ENCODE peak calls at places on chromosomes 16 and 17, in ten cellular contexts. One of them, this sample, is unnamed.

GRCh38 chr16:15899538-15900100 is 11.2 kb upstream of the CEP20 start:
- DNase-seq in OCI-LY7: no peak
- DNase-seq in mammary epithelial cell: peak; percentile 98
- DNase-seq in heart right ventricle: no peak
- DNase-seq in AG04450: peak; percentile 66
- DNase-seq in breast epithelium: peak; percentile 59
- DNase-seq in IMR-90: peak; percentile 89
- DNase-seq in psoas muscle: no peak
- DNase-seq in thoracic aorta: no peak
- DNase-seq in adrenal gland: peak; percentile 73
- DNase-seq in this sample: peak; percentile 45

GRCh38 chr17:78583091-78583490 is 5.9 kb upstream of the DNAH17 start:
- DNase-seq in thoracic aorta: no peak
- DNase-seq in heart right ventricle: no peak
- DNase-seq in AG04450: no peak
- DNase-seq in psoas muscle: no peak
- DNase-seq in IMR-90: no peak
- DNase-seq in breast epithelium: no peak
- DNase-seq in OCI-LY7: peak; percentile 30
- DNase-seq in adrenal gland: no peak
- DNase-seq in mammary epithelial cell: no peak
- DNase-seq in this sample: no peak

GRCh38 chr17:27463235-27463677 is 7.0 kb downstream of the KSR1 start:
- DNase-seq in mammary epithelial cell: no peak
- DNase-seq in OCI-LY7: peak; percentile 9
- DNase-seq in psoas muscle: no peak
- DNase-seq in heart right ventricle: no peak
- DNase-seq in adrenal gland: no peak
- DNase-seq in AG04450: no peak
- DNase-seq in IMR-90: no peak
- DNase-seq in breast epithelium: no peak
- DNase-seq in thoracic aorta: no peak
- DNase-seq in this sample: no peak

GRCh38 chr17:2965621-2966275 is 97.7 kb downstream of the OR1D5 start:
- DNase-seq in mammary epithelial cell: peak; percentile 48
- DNase-seq in breast epithelium: peak; percentile 88
- DNase-seq in IMR-90: peak; percentile 74
- DNase-seq in psoas muscle: no peak
- DNase-seq in thoracic aorta: no peak
- DNase-seq in heart right ventricle: no peak
- DNase-seq in adrenal gland: peak; percentile 31
- DNase-seq in OCI-LY7: no peak
- DNase-seq in AG04450: no peak
- DNase-seq in this sample: no peak

GRCh38 chr17:1124238-1124699 is 55.5 kb downstream of the ABR start:
- DNase-seq in breast epithelium: no peak
- DNase-seq in AG04450: no peak
- DNase-seq in IMR-90: no peak
- DNase-seq in thoracic aorta: no peak
- DNase-seq in heart right ventricle: no peak
- DNase-seq in mammary epithelial cell: no peak
- DNase-seq in adrenal gland: no peak
- DNase-seq in OCI-LY7: no peak
- DNase-seq in psoas muscle: no peak
- DNase-seq in this sample: no peak

GRCh38 chr16:46729326-46729995 is 18.7 kb downstream of the MYLK3 start:
- DNase-seq in heart right ventricle: no peak
- DNase-seq in breast epithelium: no peak
- DNase-seq in IMR-90: no peak
- DNase-seq in adrenal gland: no peak
- DNase-seq in thoracic aorta: no peak
- DNase-seq in mammary epithelial cell: no peak
- DNase-seq in psoas muscle: no peak
- DNase-seq in AG04450: no peak
- DNase-seq in OCI-LY7: no peak
- DNase-seq in this sample: no peak

GRCh38 chr17:30236807-30237206 is 1.3 kb upstream of the SLC6A4 start:
- DNase-seq in AG04450: no peak
- DNase-seq in OCI-LY7: no peak
- DNase-seq in IMR-90: no peak
- DNase-seq in breast epithelium: no peak
- DNase-seq in thoracic aorta: peak; percentile 36
- DNase-seq in heart right ventricle: peak; percentile 38
- DNase-seq in adrenal gland: peak; percentile 73
- DNase-seq in psoas muscle: peak; percentile 53
- DNase-seq in mammary epithelial cell: peak; percentile 30
- DNase-seq in this sample: peak; percentile 37

GRCh38 chr16:11966173-11966572 is 1.2 kb downstream of the TNFRSF17 start:
- DNase-seq in mammary epithelial cell: no peak
- DNase-seq in thoracic aorta: no peak
- DNase-seq in AG04450: no peak
- DNase-seq in adrenal gland: no peak
- DNase-seq in breast epithelium: no peak
- DNase-seq in heart right ventricle: no peak
- DNase-seq in IMR-90: no peak
- DNase-seq in psoas muscle: no peak
- DNase-seq in OCI-LY7: peak; percentile 84
- DNase-seq in this sample: no peak

GRCh38 chr16:1772362-1772907 is at the start of gene EME2:
- DNase-seq in breast epithelium: no peak
- DNase-seq in thoracic aorta: no peak
- DNase-seq in adrenal gland: peak; percentile 66
- DNase-seq in IMR-90: peak; percentile 33
- DNase-seq in psoas muscle: no peak
- DNase-seq in heart right ventricle: no peak
- DNase-seq in OCI-LY7: no peak
- DNase-seq in mammary epithelial cell: peak; percentile 55
- DNase-seq in AG04450: no peak
- DNase-seq in this sample: peak; percentile 59

GRCh38 chr17:8226536-8227237 is 16.3 kb upstream of the AURKB start:
- DNase-seq in thoracic aorta: no peak
- DNase-seq in mammary epithelial cell: peak; percentile 89
- DNase-seq in heart right ventricle: peak; percentile 81
- DNase-seq in OCI-LY7: no peak
- DNase-seq in psoas muscle: peak; percentile 64
- DNase-seq in IMR-90: peak; percentile 91
- DNase-seq in breast epithelium: peak; percentile 77
- DNase-seq in AG04450: peak; percentile 78
- DNase-seq in adrenal gland: peak; percentile 82
- DNase-seq in this sample: peak; percentile 90

GRCh38 chr16:75109732-75110243 is 6.8 kb downstream of the LDHD start:
- DNase-seq in mammary epithelial cell: peak; percentile 27
- DNase-seq in AG04450: no peak
- DNase-seq in thoracic aorta: no peak
- DNase-seq in heart right ventricle: peak; percentile 78
- DNase-seq in breast epithelium: no peak
- DNase-seq in psoas muscle: peak; percentile 80
- DNase-seq in OCI-LY7: peak; percentile 63
- DNase-seq in IMR-90: no peak
- DNase-seq in adrenal gland: peak; percentile 79
- DNase-seq in this sample: peak; percentile 75

GRCh38 chr16:24645739-24646645 is 83.5 kb upstream of the TNRC6A start:
- DNase-seq in thoracic aorta: peak; percentile 28
- DNase-seq in psoas muscle: no peak
- DNase-seq in heart right ventricle: no peak
- DNase-seq in mammary epithelial cell: peak; percentile 98
- DNase-seq in breast epithelium: no peak
- DNase-seq in IMR-90: peak; percentile 100
- DNase-seq in OCI-LY7: no peak
- DNase-seq in adrenal gland: peak; percentile 38
- DNase-seq in AG04450: peak; percentile 99
- DNase-seq in this sample: peak; percentile 22

GRCh38 chr17:27526603-27527002 is 70.4 kb downstream of the KSR1 start:
- DNase-seq in thoracic aorta: no peak
- DNase-seq in adrenal gland: peak; percentile 47
- DNase-seq in IMR-90: peak; percentile 61
- DNase-seq in breast epithelium: no peak
- DNase-seq in AG04450: no peak
- DNase-seq in heart right ventricle: peak; percentile 35
- DNase-seq in OCI-LY7: no peak
- DNase-seq in psoas muscle: peak; percentile 39
- DNase-seq in mammary epithelial cell: no peak
- DNase-seq in this sample: peak; percentile 44

GRCh38 chr16:3954411-3954921 is 74.0 kb upstream of the CREBBP start:
- DNase-seq in OCI-LY7: no peak
- DNase-seq in adrenal gland: no peak
- DNase-seq in psoas muscle: no peak
- DNase-seq in IMR-90: peak; percentile 57
- DNase-seq in breast epithelium: no peak
- DNase-seq in mammary epithelial cell: no peak
- DNase-seq in thoracic aorta: no peak
- DNase-seq in heart right ventricle: peak; percentile 29
- DNase-seq in AG04450: no peak
- DNase-seq in this sample: no peak

GRCh38 chr17:5092139-5093010 is 14.1 kb downstream of the ZFP3 start:
- DNase-seq in heart right ventricle: no peak
- DNase-seq in OCI-LY7: no peak
- DNase-seq in psoas muscle: no peak
- DNase-seq in breast epithelium: no peak
- DNase-seq in AG04450: no peak
- DNase-seq in mammary epithelial cell: no peak
- DNase-seq in IMR-90: no peak
- DNase-seq in thoracic aorta: no peak
- DNase-seq in adrenal gland: no peak
- DNase-seq in this sample: no peak
- H3K9me3 ChIP-seq in heart right ventricle: peaks cover 100% of the 10 kb centered on the region
- H3K9me3 ChIP-seq in OCI-LY7: peaks cover 73% of the 10 kb centered on the region
- H3K9me3 ChIP-seq in psoas muscle: peaks cover 87% of the 10 kb centered on the region
- H3K9me3 ChIP-seq in breast epithelium: peaks cover 85% of the 10 kb centered on the region
- H3K9me3 ChIP-seq in AG04450: peaks cover 73% of the 10 kb centered on the region
- H3K9me3 ChIP-seq in mammary epithelial cell: peaks cover 69% of the 10 kb centered on the region
- H3K9me3 ChIP-seq in IMR-90: peaks cover 84% of the 10 kb centered on the region
- H3K9me3 ChIP-seq in thoracic aorta: peaks cover 96% of the 10 kb centered on the region
- H3K9me3 ChIP-seq in adrenal gland: peaks cover 50% of the 10 kb centered on the region
- H3K9me3 ChIP-seq in this sample: peaks cover 35% of the 10 kb centered on the region

GRCh38 chr17:64778102-64778366 is 115.9 kb upstream of the SMURF2 start:
- DNase-seq in heart right ventricle: no peak
- DNase-seq in IMR-90: no peak
- DNase-seq in breast epithelium: no peak
- DNase-seq in psoas muscle: no peak
- DNase-seq in OCI-LY7: no peak
- DNase-seq in thoracic aorta: no peak
- DNase-seq in AG04450: no peak
- DNase-seq in adrenal gland: no peak
- DNase-seq in mammary epithelial cell: no peak
- DNase-seq in this sample: no peak

GRCh38 chr17:64775701-64776570 is 113.8 kb upstream of the SMURF2 start:
- DNase-seq in IMR-90: no peak
- DNase-seq in mammary epithelial cell: no peak
- DNase-seq in AG04450: no peak
- DNase-seq in adrenal gland: no peak
- DNase-seq in heart right ventricle: no peak
- DNase-seq in thoracic aorta: no peak
- DNase-seq in OCI-LY7: no peak
- DNase-seq in breast epithelium: no peak
- DNase-seq in psoas muscle: no peak
- DNase-seq in this sample: peak; percentile 27

GRCh38 chr17:64778367-64779290 is 116.5 kb upstream of the SMURF2 start:
- DNase-seq in AG04450: no peak
- DNase-seq in heart right ventricle: no peak
- DNase-seq in breast epithelium: no peak
- DNase-seq in OCI-LY7: peak; percentile 27
- DNase-seq in mammary epithelial cell: no peak
- DNase-seq in psoas muscle: no peak
- DNase-seq in IMR-90: no peak
- DNase-seq in thoracic aorta: no peak
- DNase-seq in adrenal gland: no peak
- DNase-seq in this sample: peak; percentile 49

GRCh38 chr17:64779344-64780095 is 117.4 kb upstream of the SMURF2 start:
- DNase-seq in OCI-LY7: no peak
- DNase-seq in thoracic aorta: no peak
- DNase-seq in breast epithelium: no peak
- DNase-seq in heart right ventricle: no peak
- DNase-seq in psoas muscle: no peak
- DNase-seq in adrenal gland: no peak
- DNase-seq in IMR-90: no peak
- DNase-seq in mammary epithelial cell: no peak
- DNase-seq in AG04450: no peak
- DNase-seq in this sample: peak; percentile 49

DNA sequence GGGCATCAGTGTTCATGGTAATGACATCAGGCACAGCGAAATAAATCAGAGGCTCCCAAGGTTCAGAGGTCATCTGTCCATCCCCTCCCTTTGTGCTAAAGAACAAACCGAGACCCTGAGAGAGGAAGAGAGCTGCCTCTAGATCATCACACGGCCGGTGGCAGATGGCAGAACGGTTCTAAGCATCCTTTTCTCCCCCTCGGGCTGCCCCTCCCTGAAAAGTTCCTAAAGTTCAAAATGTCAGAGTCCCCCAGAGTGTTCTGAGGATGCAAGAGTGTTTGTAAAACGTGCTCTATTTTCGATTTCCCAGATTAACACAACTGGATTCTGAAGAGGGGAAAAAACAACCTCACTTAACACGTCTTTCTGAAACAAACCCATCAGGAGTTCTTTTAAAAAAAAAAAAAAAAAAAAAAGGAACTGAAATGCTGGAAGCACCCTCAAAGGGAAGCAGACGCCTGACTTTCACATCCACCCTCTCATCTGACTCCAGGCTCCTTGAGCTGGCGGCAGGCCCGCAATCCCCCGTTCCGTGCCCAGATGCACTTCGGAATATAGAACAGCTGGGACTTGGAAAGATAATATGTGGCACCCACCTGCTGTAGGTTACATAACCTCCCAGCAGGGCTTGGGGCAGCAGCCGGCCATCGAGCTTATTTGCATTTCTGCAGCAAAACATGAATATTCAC is 115.5 kb upstream of the SMURF2 start:
- DNase-seq in OCI-LY7: peak; percentile 68
- DNase-seq in mammary epithelial cell: no peak
- DNase-seq in heart right ventricle: no peak
- DNase-seq in adrenal gland: peak; percentile 41
- DNase-seq in thoracic aorta: no peak
- DNase-seq in breast epithelium: no peak
- DNase-seq in AG04450: no peak
- DNase-seq in psoas muscle: no peak
- DNase-seq in IMR-90: no peak
- DNase-seq in this sample: peak; percentile 37
- H3K4me3 ChIP-seq in OCI-LY7: peak overlapping the region; percentile 46
- H3K4me3 ChIP-seq in mammary epithelial cell: no peak overlapping the region
- H3K4me3 ChIP-seq in heart right ventricle: peak overlapping the region; percentile 59
- H3K4me3 ChIP-seq in adrenal gland: peak overlapping the region; percentile 40
- H3K4me3 ChIP-seq in thoracic aorta: peak overlapping the region; percentile 65
- H3K4me3 ChIP-seq in breast epithelium: peak overlapping the region; percentile 46
- H3K4me3 ChIP-seq in AG04450: no peak overlapping the region
- H3K4me3 ChIP-seq in psoas muscle: peak overlapping the region; percentile 49
- H3K4me3 ChIP-seq in IMR-90: no peak overlapping the region
- H3K4me3 ChIP-seq in this sample: peak overlapping the region; percentile 5

GRCh38 chr17:16552637-16553045 is 16.4 kb downstream of the ZNF287 start:
- DNase-seq in AG04450: no peak
- DNase-seq in thoracic aorta: no peak
- DNase-seq in mammary epithelial cell: no peak
- DNase-seq in psoas muscle: no peak
- DNase-seq in heart right ventricle: no peak
- DNase-seq in OCI-LY7: no peak
- DNase-seq in adrenal gland: no peak
- DNase-seq in IMR-90: no peak
- DNase-seq in breast epithelium: no peak
- DNase-seq in this sample: no peak
- H3K9me3 ChIP-seq in AG04450: peaks cover 26% of the 10 kb centered on the region
- H3K9me3 ChIP-seq in thoracic aorta: peaks cover 93% of the 10 kb centered on the region
- H3K9me3 ChIP-seq in mammary epithelial cell: peaks cover 63% of the 10 kb centered on the region
- H3K9me3 ChIP-seq in psoas muscle: peaks cover 89% of the 10 kb centered on the region
- H3K9me3 ChIP-seq in heart right ventricle: peaks cover 100% of the 10 kb centered on the region
- H3K9me3 ChIP-seq in OCI-LY7: peaks cover 55% of the 10 kb centered on the region
- H3K9me3 ChIP-seq in adrenal gland: peaks cover 35% of the 10 kb centered on the region
- H3K9me3 ChIP-seq in IMR-90: peaks cover 67% of the 10 kb centered on the region
- H3K9me3 ChIP-seq in breast epithelium: peaks cover 65% of the 10 kb centered on the region
- H3K9me3 ChIP-seq in this sample: peaks cover 10% of the 10 kb centered on the region

GRCh38 chr16:47732806-47733150 is 271.6 kb downstream of the PHKB start:
- DNase-seq in thoracic aorta: no peak
- DNase-seq in IMR-90: peak; percentile 99
- DNase-seq in adrenal gland: no peak
- DNase-seq in AG04450: peak; percentile 94
- DNase-seq in mammary epithelial cell: peak; percentile 85
- DNase-seq in heart right ventricle: no peak
- DNase-seq in OCI-LY7: no peak
- DNase-seq in psoas muscle: no peak
- DNase-seq in breast epithelium: no peak
- DNase-seq in this sample: no peak
- H3K4me3 ChIP-seq in thoracic aorta: no peak overlapping the region
- H3K4me3 ChIP-seq in IMR-90: no peak overlapping the region
- H3K4me3 ChIP-seq in adrenal gland: no peak overlapping the region
- H3K4me3 ChIP-seq in AG04450: no peak overlapping the region
- H3K4me3 ChIP-seq in mammary epithelial cell: no peak overlapping the region
- H3K4me3 ChIP-seq in heart right ventricle: no peak overlapping the region
- H3K4me3 ChIP-seq in OCI-LY7: no peak overlapping the region
- H3K4me3 ChIP-seq in psoas muscle: no peak overlapping the region
- H3K4me3 ChIP-seq in breast epithelium: no peak overlapping the region
- H3K4me3 ChIP-seq in this sample: no peak overlapping the region

This sample was measured in colonic mucosa.